ENCODE peak calls at places on chromosomes 13 and 19, in eight cellular contexts. L is T47D; Q is cardiac fibroblast; I is RWPE2; Y is mesothelial cell of epicardium; J is omental fat pad; K is activated naive CD4-positive, alpha-beta T cell treated with anti-CD3 and anti-CD28 coated beads for 36 hours; O is kidney glomerular epithelial cell. Z is an unnamed sample.
A peak's percentile ranks its signal among the peaks of the same experiment; 100 is the strongest.

GRCh38 chr13:34340534-34340933 is 522.6 kb downstream of the RFC3 start:
- DNase-seq in J (no peak), I (no peak), L (no peak), O (peak; percentile 56), Q (peak; percentile 63), K (no peak), Y (no peak), Z (peak; percentile 59)

GRCh38 chr19:32652893-32653625 is 21.9 kb downstream of the ANKRD27 start:
- DNase-seq in O (no peak), K (no peak), J (peak; percentile 49), Q (peak; percentile 15), I (no peak), L (no peak), Y (no peak), Z (peak; percentile 65)

GRCh38 chr13:75470676-75471075 is 11.3 kb downstream of the TBC1D4 start:
- DNase-seq in O (no peak), L (no peak), K (no peak), J (no peak), I (no peak), Y (no peak), Q (no peak), Z (no peak)

GRCh38 chr19:28686741-28687140 is 526.2 kb downstream of the UQCRFS1 start:
- DNase-seq in K (no peak), L (no peak), Y (no peak), I (no peak), J (no peak), Q (no peak), O (no peak), Z (no peak)

GRCh38 chr19:43078311-43078710 is 4.2 kb downstream of the PSG2 start:
- DNase-seq in I (no peak), O (no peak), K (no peak), Y (no peak), Q (peak; percentile 85), L (no peak), J (no peak), Z (peak; percentile 74)

GRCh38 chr19:2045501-2046045 is 5.5 kb downstream of the MKNK2 start:
- DNase-seq in O (no peak), L (no peak), K (no peak), Y (no peak), Q (no peak), J (no peak), I (no peak), Z (no peak)

GRCh38 chr13:37319041-37319443 is 213.6 kb upstream of the CSNK1A1L start:
- DNase-seq in L (no peak), J (no peak), Y (no peak), K (no peak), O (no peak), Q (no peak), I (no peak), Z (peak; percentile 41)

GRCh38 chr19:40191836-40192646 is 815 bp downstream of the MAP3K10 start:
- DNase-seq in O (no peak), I (no peak), J (no peak), L (no peak), K (peak; percentile 35), Q (no peak), Y (no peak), Z (peak; percentile 21)

GRCh38 chr13:113735194-113735593 is 23.8 kb upstream of the TMEM255B start:
- DNase-seq in Q (no peak), L (no peak), K (no peak), I (no peak), O (no peak), J (no peak), Y (no peak), Z (no peak)

GRCh38 chr19:30349131-30349730 is 23.0 kb upstream of the ZNF536 start:
- DNase-seq in L (no peak), Y (no peak), J (no peak), K (no peak), Q (no peak), O (no peak), I (no peak), Z (no peak)

GRCh38 chr19:1147934-1148549 is 26.0 kb downstream of the SBNO2 start:
- DNase-seq in J (no peak), Q (no peak), L (no peak), K (no peak), I (no peak), O (no peak), Y (no peak), Z (no peak)

GRCh38 chr19:47523473-47523872 is 8.6 kb upstream of the NAPA start:
- DNase-seq in Q (no peak), J (no peak), Y (no peak), O (no peak), I (no peak), K (no peak), L (no peak), Z (no peak)

GRCh38 chr19:17948967-17949930 is 16.4 kb downstream of the CCDC124 start:
- DNase-seq in Q (no peak), I (no peak), J (no peak), K (peak; percentile 27), L (no peak), O (no peak), Y (no peak), Z (no peak)

GRCh38 chr13:81302677-81303076 is 961.8 kb upstream of the SPRY2 start:
- DNase-seq in K (no peak), Y (no peak), J (no peak), O (no peak), I (no peak), Q (no peak), L (no peak), Z (no peak)

GRCh38 chr19:46860846-46861690 is at the start of gene ARHGAP35:
- DNase-seq in L (peak; percentile 48), O (no peak), I (no peak), Y (no peak), K (peak; percentile 81), Q (peak; percentile 86), J (no peak), Z (no peak)

GRCh38 chr19:1076951-1077350 is 10.0 kb downstream of the ARHGAP45 start:
- DNase-seq in J (no peak), K (peak; percentile 96), L (no peak), Q (no peak), Y (no peak), O (peak; percentile 40), I (peak; percentile 62), Z (no peak)

GRCh38 chr13:55155046-55155445 is 1985.7 kb upstream of the PRR20A start:
- DNase-seq in O (no peak), J (no peak), L (no peak), I (no peak), Q (no peak), Y (no peak), K (no peak), Z (no peak)

GRCh38 chr13:42981317-42981716 is 10.7 kb downstream of the EPSTI1 start:
- DNase-seq in I (no peak), L (no peak), Q (peak; percentile 50), K (no peak), J (no peak), O (no peak), Y (no peak), Z (no peak)

GRCh38 chr19:19661675-19662251 is 1.7 kb downstream of the ATP13A1 start:
- DNase-seq in Q (no peak), J (no peak), L (no peak), K (peak; percentile 69), I (no peak), Y (no peak), O (no peak), Z (peak; percentile 49)

GRCh38 chr19:3902317-3902973 is 22.0 kb downstream of the ATCAY start:
- DNase-seq in I (no peak), L (no peak), O (no peak), K (no peak), Y (no peak), J (no peak), Q (no peak), Z (no peak)

GRCh38 chr19:5539431-5539833 is 28.3 kb downstream of the TINCR start:
- DNase-seq in O (no peak), K (no peak), I (no peak), L (no peak), Y (no peak), Q (no peak), J (no peak), Z (no peak)

GRCh38 chr19:38596057-38596981 is 21.4 kb downstream of the MAP4K1 start:
- DNase-seq in L (peak; percentile 48), K (peak; percentile 27), J (no peak), Q (no peak), O (no peak), Y (peak; percentile 64), I (no peak), Z (peak; percentile 6)

GRCh38 chr19:56837892-56838679 is 2.4 kb downstream of the PEG3 start:
- DNase-seq in Q (no peak), J (peak; percentile 52), L (no peak), K (peak; percentile 8), O (peak; percentile 65), Y (no peak), I (no peak), Z (peak; percentile 12)

GRCh38 chr13:110636701-110637201 is 21.4 kb downstream of the NAXD start:
- DNase-seq in J (no peak), Y (no peak), L (no peak), I (no peak), Q (no peak), O (no peak), K (no peak), Z (no peak)

GRCh38 chr13:84951128-84951527 is 848.1 kb downstream of the SLITRK6 start:
- DNase-seq in K (no peak), O (no peak), I (no peak), L (no peak), Q (no peak), Y (no peak), J (no peak), Z (no peak)

GRCh38 chr19:55618426-55618825 is 5.9 kb downstream of the ZNF784 start:
- DNase-seq in Q (no peak), I (no peak), J (no peak), L (no peak), K (no peak), Y (no peak), O (no peak), Z (no peak)

GRCh38 chr19:9427941-9428340 is 7.4 kb downstream of the ZNF266 start:
- DNase-seq in Y (no peak), Q (no peak), K (no peak), L (no peak), I (no peak), O (no peak), J (no peak), Z (no peak)

GRCh38 chr13:113863511-113864302 is at the start of gene GAS6:
- DNase-seq in Q (peak; percentile 35), O (no peak), K (peak; percentile 31), L (peak; percentile 81), I (peak; percentile 62), J (peak; percentile 17), Y (no peak), Z (peak; percentile 50)

GRCh38 chr13:53844747-53845146 is 816.1 kb downstream of the OLFM4 start:
- DNase-seq in K (no peak), Q (no peak), Y (no peak), O (no peak), L (no peak), I (no peak), J (no peak), Z (no peak)

GRCh38 chr19:14333101-14333871 is 48.0 kb upstream of the ADGRE5 start:
- DNase-seq in J (no peak), L (no peak), O (no peak), I (no peak), Y (no peak), Q (peak; percentile 23), K (peak; percentile 24), Z (peak; percentile 46)

GRCh38 chr19:703651-704446 is 4.9 kb upstream of the PALM start:
- DNase-seq in L (peak; percentile 65), Q (peak; percentile 51), Y (no peak), K (peak; percentile 68), I (no peak), J (peak; percentile 73), O (no peak), Z (peak; percentile 47)

GRCh38 chr19:15195381-15195964 is 5.3 kb downstream of the NOTCH3 start:
- DNase-seq in K (peak; percentile 31), Y (peak; percentile 60), I (peak; percentile 74), L (peak; percentile 49), J (no peak), O (no peak), Q (peak; percentile 83), Z (peak; percentile 27)

GRCh38 chr13:40485611-40486517 is 180.6 kb downstream of the FOXO1 start:
- DNase-seq in I (no peak), O (no peak), Q (no peak), K (peak; percentile 86), Y (no peak), L (no peak), J (no peak), Z (no peak)

GRCh38 chr13:56773148-56773547 is 367.6 kb upstream of the PRR20A start:
- DNase-seq in K (no peak), L (no peak), Q (no peak), Y (no peak), O (no peak), I (no peak), J (no peak), Z (no peak)